ENCODE peak calls at places on chromosomes 5 and 9, in eight cellular contexts. P is NCI-H1417; K is AG08396; H is colonic mucosa; B is psoas muscle; I is activated CD8-positive, alpha-beta memory T cell treated with anti-CD3 and anti-CD28 coated beads, Interleukin-2, amount 50 U/mL, for 4 hours; F is iris pigment epithelial cell; C is RPMI7951. Y is an unnamed sample.

GRCh38 chr5:150945501-150945900 is 40.7 kb upstream of the ZNF300 start:
- DNase-seq in B (no peak), F (peak), C (peak), H (no peak), I (no peak), P (no peak), K (peak), Y (no peak)

GRCh38 chr9:128529191-128529590 is 23.2 kb upstream of the SPTAN1 start:
- DNase-seq in F (no peak), H (no peak), C (no peak), P (no peak), I (no peak), B (no peak), K (no peak), Y (no peak)

GRCh38 chr5:31193591-31194457 is at the start of gene CDH6:
- DNase-seq in B (no peak), P (no peak), K (peak), F (peak), C (peak), H (no peak), I (no peak), Y (peak)

GRCh38 chr9:35994959-35995358 is 37.0 kb upstream of the OR2S2 start:
- DNase-seq in I (no peak), H (no peak), B (no peak), K (no peak), P (no peak), F (no peak), C (no peak), Y (no peak)

GRCh38 chr9:125119643-125120286 is 23.6 kb downstream of the SCAI start:
- DNase-seq in P (no peak), H (no peak), C (peak), B (no peak), K (no peak), I (no peak), F (peak), Y (no peak)

GRCh38 chr5:37664551-37664950 is 175.3 kb downstream of the GDNF start:
- DNase-seq in K (no peak), C (no peak), B (no peak), P (no peak), H (no peak), F (no peak), I (no peak), Y (no peak)

GRCh38 chr9:120913673-120914266 is 12.8 kb downstream of the TRAF1 start:
- DNase-seq in F (no peak), K (no peak), H (no peak), B (no peak), C (no peak), I (no peak), P (no peak), Y (no peak)

GRCh38 chr5:150598821-150599273 is 41.6 kb upstream of the SYNPO start:
- DNase-seq in B (no peak), P (no peak), I (no peak), H (no peak), C (no peak), F (no peak), K (no peak), Y (no peak)

GRCh38 chr5:56649569-56649968 is 165.8 kb upstream of the MAP3K1 start:
- DNase-seq in P (no peak), C (peak), H (no peak), F (no peak), B (peak), K (peak), I (no peak), Y (no peak)

GRCh38 chr5:127697894-127698600 is 5.1 kb upstream of the CCDC192 start:
- DNase-seq in H (no peak), B (no peak), K (no peak), F (peak), C (peak), P (no peak), I (no peak), Y (no peak)

GRCh38 chr5:172076783-172077244 is 70.4 kb upstream of the FBXW11 start:
- DNase-seq in C (peak), I (no peak), B (no peak), K (peak), P (no peak), F (peak), H (no peak), Y (no peak)

GRCh38 chr5:145203193-145203592 is 631.9 kb downstream of the PRELID2 start:
- DNase-seq in B (no peak), I (no peak), K (no peak), H (no peak), P (no peak), F (peak), C (no peak), Y (no peak)

GRCh38 chr5:142982821-142983200 is 212.6 kb downstream of the ARHGAP26 start:
- DNase-seq in B (no peak), F (no peak), P (no peak), C (no peak), K (no peak), H (no peak), I (no peak), Y (no peak)

Y was measured in HEK293T.